ENCODE peak calls at places on chromosomes 11 and 22, in seven cellular contexts. P is mesenchymal stem cell, L is neuronal stem cell, N is IMR-90, C is H9, Y is H1, S is trophoblast cell. F is an unnamed sample.

GRCh38 chr11:101003468-101003867 is 126.1 kb downstream of the PGR start:
- DNase-seq in L (no peak), C (peak; percentile 37), S (peak; percentile 4), Y (no peak), P (no peak), N (no peak), F (peak; percentile 37)

GRCh38 chr22:50526849-50527801 is 1.7 kb upstream of the SCO2 start:
- DNase-seq in C (peak; percentile 88), L (no peak), S (peak; percentile 80), Y (no peak), N (no peak), P (peak; percentile 59), F (peak; percentile 79)

GRCh38 chr22:47098554-47098953 is 336.1 kb downstream of the TBC1D22A start:
- DNase-seq in P (no peak), L (no peak), S (no peak), N (no peak), C (no peak), Y (no peak), F (no peak)

GRCh38 chr11:7603031-7603781 is 70.1 kb downstream of the CYB5R2 start:
- DNase-seq in C (no peak), Y (no peak), N (peak; percentile 53), L (no peak), S (peak; percentile 97), P (no peak), F (no peak)

GRCh38 chr11:102306817-102307814 is 10.2 kb upstream of the BIRC3 start:
- DNase-seq in L (no peak), C (no peak), P (no peak), Y (no peak), N (no peak), S (no peak), F (peak; percentile 28)

GRCh38 chr22:29842740-29843139 is 4.7 kb upstream of the ASCC2 start:
- DNase-seq in S (peak; percentile 80), L (no peak), Y (no peak), N (peak; percentile 91), P (peak; percentile 98), C (no peak), F (peak; percentile 24)

GRCh38 chr22:48884292-48884691 is 943.4 kb downstream of the BRD1 start:
- DNase-seq in L (no peak), N (no peak), C (no peak), Y (no peak), S (no peak), P (no peak), F (no peak)

GRCh38 chr22:38172489-38173155 is 9.0 kb downstream of the PLA2G6 start:
- DNase-seq in L (no peak), P (no peak), Y (no peak), N (peak; percentile 65), C (no peak), S (no peak), F (no peak)

GRCh38 chr11:125333354-125334077 is 162.5 kb downstream of the FEZ1 start:
- DNase-seq in L (no peak), P (no peak), Y (no peak), N (no peak), C (no peak), S (no peak), F (no peak)

GRCh38 chr11:46198873-46199250 is 77.6 kb upstream of the PHF21A start:
- DNase-seq in Y (no peak), C (no peak), P (no peak), S (peak; percentile 30), L (no peak), N (no peak), F (no peak)

GRCh38 chr11:23078289-23078971 is 218.2 kb upstream of the CCDC179 start:
- DNase-seq in C (no peak), N (peak; percentile 80), L (no peak), Y (no peak), P (peak; percentile 50), S (no peak), F (no peak)

GRCh38 chr22:27980424-27981148 is 61.5 kb upstream of the PITPNB start:
- DNase-seq in S (no peak), Y (no peak), P (no peak), C (peak; percentile 76), L (no peak), N (no peak), F (peak; percentile 85)

GRCh38 chr11:35013514-35014191 is 97.2 kb downstream of the PDHX start:
- DNase-seq in P (peak; percentile 88), Y (no peak), L (no peak), C (no peak), S (peak; percentile 64), N (no peak), F (no peak)

GRCh38 chr11:58394195-58394594 is 12.5 kb downstream of the OR5B3 start:
- DNase-seq in S (peak; percentile 95), L (no peak), N (peak; percentile 82), C (no peak), Y (no peak), P (peak; percentile 8), F (peak; percentile 46)

GRCh38 chr22:46846154-46846831 is 83.8 kb downstream of the TBC1D22A start:
- DNase-seq in L (no peak), C (no peak), P (no peak), S (no peak), Y (no peak), N (peak; percentile 19), F (no peak)

GRCh38 chr11:477042-477715 is 27.1 kb downstream of the PTDSS2 start:
- DNase-seq in Y (no peak), P (no peak), C (no peak), S (no peak), L (no peak), N (no peak), F (no peak)

GRCh38 chr22:49512471-49512870 is 315.2 kb downstream of the BRD1 start:
- DNase-seq in S (no peak), P (no peak), L (no peak), N (no peak), C (no peak), Y (no peak), F (no peak)

GRCh38 chr11:44927174-44927661 is 23.5 kb downstream of the TP53I11 start:
- DNase-seq in N (peak; percentile 66), Y (peak; percentile 70), P (peak; percentile 77), S (peak; percentile 91), C (peak; percentile 92), L (peak; percentile 78), F (peak; percentile 91)

GRCh38 chr11:79333381-79333780 is 107.4 kb downstream of the TENM4 start:
- DNase-seq in L (no peak), N (no peak), C (no peak), P (no peak), Y (no peak), S (no peak), F (no peak)

GRCh38 chr22:37582526-37582925 is 2.6 kb upstream of the LGALS2 start:
- DNase-seq in P (no peak), N (no peak), C (no peak), Y (no peak), L (no peak), S (no peak), F (no peak)

GRCh38 chr22:19984851-19985811 is 31.5 kb downstream of the ARVCF start:
- DNase-seq in C (no peak), P (no peak), S (no peak), L (no peak), N (no peak), Y (no peak), F (no peak)

GRCh38 chr11:130125638-130126037 is 33.9 kb upstream of the ST14 start:
- DNase-seq in N (no peak), Y (no peak), C (no peak), S (no peak), P (no peak), L (no peak), F (no peak)

GRCh38 chr22:48488149-48488551 is 1339.5 kb downstream of the BRD1 start:
- DNase-seq in P (no peak), S (no peak), Y (no peak), L (no peak), N (no peak), C (peak; percentile 34), F (peak; percentile 48)

GRCh38 chr11:112889446-112889845 is 71.8 kb upstream of the NCAM1 start:
- DNase-seq in S (no peak), Y (no peak), P (no peak), C (no peak), N (no peak), L (no peak), F (no peak)

GRCh38 chr22:48035897-48036296 is 1273.4 kb downstream of the TBC1D22A start:
- DNase-seq in P (no peak), S (no peak), C (no peak), Y (no peak), L (no peak), N (no peak), F (no peak)

GRCh38 chr11:124583827-124584226 is 14.0 kb downstream of the OR8A1 start:
- DNase-seq in Y (no peak), C (no peak), L (no peak), S (no peak), P (no peak), N (no peak), F (no peak)

GRCh38 chr11:10764412-10764811 is 13.4 kb downstream of the CTR9 start:
- DNase-seq in Y (no peak), C (no peak), P (no peak), S (no peak), L (no peak), N (no peak), F (no peak)
- H2BK120ac ChIP-seq in Y (no peak overlapping the region), C (no peak overlapping the region), P (no peak overlapping the region), S (no peak overlapping the region), L (no peak overlapping the region), N (no peak overlapping the region), F (no peak overlapping the region)

GRCh38 chr11:1827095-1827797 is 7.5 kb upstream of the SYT8 start:
- DNase-seq in L (no peak), Y (no peak), N (peak; percentile 65), S (no peak), P (peak; percentile 50), C (no peak), F (no peak)
- H3K27me3 ChIP-seq in L (no peaks in the 10 kb centered on the region), Y (no peaks in the 10 kb centered on the region), N (peaks cover 13% of the 10 kb centered on the region), S (no peaks in the 10 kb centered on the region), P (no peaks in the 10 kb centered on the region), C (no peaks in the 10 kb centered on the region), F (no peaks in the 10 kb centered on the region)

GRCh38 chr11:12695878-12696277 is 21.7 kb downstream of the TEAD1 start:
- DNase-seq in N (no peak), P (no peak), C (no peak), L (no peak), S (no peak), Y (no peak), F (no peak)
- H3K4me1 ChIP-seq in N (peaks cover 42% of the 10 kb centered on the region), P (peaks cover 23% of the 10 kb centered on the region), C (peaks cover 34% of the 10 kb centered on the region), L (peaks cover 56% of the 10 kb centered on the region), S (peaks cover 29% of the 10 kb centered on the region), Y (peaks cover 16% of the 10 kb centered on the region), F (peaks cover 39% of the 10 kb centered on the region)

DNA sequence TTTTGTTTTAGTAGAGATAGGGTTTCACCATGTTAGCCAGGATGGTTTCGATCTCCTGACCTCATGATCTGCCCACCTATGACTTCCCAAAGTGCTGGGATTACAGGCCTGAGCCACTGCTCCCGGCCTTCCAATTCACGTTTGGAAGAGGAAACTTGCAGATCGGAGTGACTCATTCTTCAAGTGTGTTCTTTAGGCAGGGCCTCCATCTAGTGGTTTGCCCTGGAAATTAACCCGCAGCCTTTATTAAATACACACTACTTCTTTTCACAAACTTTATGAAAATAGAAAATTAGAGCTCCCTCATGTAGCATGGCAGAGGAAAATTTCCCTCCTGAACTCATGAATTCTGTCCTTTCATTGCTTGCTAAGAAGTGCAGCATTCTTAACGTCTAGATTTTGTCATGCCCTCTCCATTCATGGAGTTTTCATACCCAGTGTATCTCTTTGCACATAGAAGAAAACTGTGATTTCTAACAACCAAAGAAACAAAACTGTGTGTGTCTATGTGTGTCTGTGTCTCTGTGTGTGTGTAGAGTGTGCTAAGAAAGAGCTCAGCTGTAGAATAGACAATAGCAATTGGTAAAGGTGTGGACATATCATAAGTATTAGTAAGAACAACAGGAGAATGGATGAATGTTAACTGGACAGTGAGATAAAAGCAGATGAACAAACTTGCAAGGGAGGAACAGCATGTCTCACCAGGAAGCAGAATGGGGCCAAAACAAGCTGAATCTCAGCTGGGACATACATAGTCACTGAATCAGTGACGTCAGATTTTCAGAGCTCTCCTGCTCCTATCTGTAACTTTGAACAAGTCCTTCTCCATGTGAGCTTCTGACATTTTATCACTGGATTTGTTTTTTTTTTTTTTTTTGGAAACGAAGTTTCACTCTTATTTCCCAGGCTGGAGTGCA is 118.4 kb downstream of the BBOX1 start:
- DNase-seq in S (peak; percentile 81), N (peak; percentile 81), P (peak; percentile 78), L (peak; percentile 43), Y (peak; percentile 33), C (peak; percentile 41), F (peak; percentile 81)
- H2BK120ac ChIP-seq in S (no peak overlapping the region), N (peak overlapping the region; percentile 47), P (no peak overlapping the region), L (no peak overlapping the region), Y (no peak overlapping the region), C (peak overlapping the region; percentile 23), F (no peak overlapping the region)

F was measured in mesendoderm.